ENCODE peak calls at places on chromosomes 6 and 20, in eight cellular contexts. D is stromal cell of bone marrow, A is heart left ventricle, P is RCC 7860, U is cardiac fibroblast, J is chondrocyte, S is adrenal gland, L is SK-N-DZ. Y is an unnamed sample.

GRCh38 chr6:11161031-11161966 is 49.8 kb upstream of the ERVFRD-1 start:
- DNase-seq in D (no peak), A (no peak), P (no peak), U (no peak), J (no peak), S (no peak), L (no peak), Y (peak; percentile 28)

GRCh38 chr20:8782804-8783203 is 286.1 kb upstream of the PLCB4 start:
- DNase-seq in D (peak; percentile 82), A (no peak), P (no peak), U (peak; percentile 82), J (no peak), S (no peak), L (no peak), Y (no peak)

GRCh38 chr6:29146154-29146553 is 24.6 kb upstream of the OR2J2 start:
- DNase-seq in D (no peak), A (no peak), P (peak; percentile 31), U (no peak), J (no peak), S (no peak), L (no peak), Y (no peak)

GRCh38 chr6:90151827-90152449 is 144.7 kb downstream of the BACH2 start:
- DNase-seq in D (no peak), A (no peak), P (no peak), U (no peak), J (no peak), S (no peak), L (no peak), Y (no peak)

GRCh38 chr20:38926934-38927616 is 858 bp downstream of the FAM83D start:
- DNase-seq in D (no peak), A (no peak), P (no peak), U (peak; percentile 51), J (no peak), S (no peak), L (no peak), Y (no peak)

GRCh38 chr20:46702447-46703203 is 6.8 kb upstream of the SLC2A10 start:
- DNase-seq in D (no peak), A (no peak), P (no peak), U (no peak), J (no peak), S (no peak), L (no peak), Y (no peak)

GRCh38 chr6:106173480-106173879 is 87.3 kb downstream of the PRDM1 start:
- DNase-seq in D (no peak), A (no peak), P (no peak), U (no peak), J (no peak), S (no peak), L (no peak), Y (no peak)

GRCh38 chr6:20117474-20117873 is 94.8 kb downstream of the MBOAT1 start:
- DNase-seq in D (no peak), A (no peak), P (no peak), U (no peak), J (no peak), S (no peak), L (no peak), Y (peak; percentile 67)

GRCh38 chr6:79687759-79688158 is 56.6 kb downstream of the SH3BGRL2 start:
- DNase-seq in D (no peak), A (no peak), P (no peak), U (no peak), J (no peak), S (no peak), L (no peak), Y (no peak)

GRCh38 chr6:53015486-53015885 is 20.4 kb upstream of the GSTA4 start:
- DNase-seq in D (no peak), A (no peak), P (no peak), U (no peak), J (no peak), S (no peak), L (no peak), Y (no peak)

Y was measured in kidney epithelial cell.